ENCODE peak calls at places on chromosomes 2 and 18, in ten cellular contexts. C is heart left ventricle; K is H9; Z is GM10248; A is progenitor cell of endocrine pancreas; X is tibial artery; H is MCF 10A; R is psoas muscle; M is A549; F is activated CD8-positive, alpha-beta T cell treated with anti-CD3 and anti-CD28 coated beads for 36 hours. T is an unnamed sample.

GRCh38 chr18:9971313-9971920 is 57.6 kb downstream of the VAPA start:
- DNase-seq in C (peak), K (peak), Z (peak), A (peak), X (peak), H (peak), R (peak), M (peak), F (peak), T (peak)

GRCh38 chr2:72984172-72984671 is 66.9 kb downstream of the EMX1 start:
- DNase-seq in C (peak), K (no peak), Z (no peak), A (no peak), X (no peak), H (no peak), R (no peak), M (no peak), F (no peak), T (peak)

GRCh38 chr2:169709970-169710369 is 15.7 kb downstream of the PHOSPHO2 start:
- DNase-seq in C (no peak), K (no peak), Z (no peak), A (no peak), X (no peak), H (no peak), R (no peak), M (no peak), F (no peak), T (no peak)

GRCh38 chr2:45941758-45942738 is 290.6 kb downstream of the PRKCE start:
- DNase-seq in C (no peak), K (no peak), Z (no peak), A (no peak), X (no peak), H (no peak), R (no peak), M (no peak), F (no peak), T (no peak)

GRCh38 chr2:234973008-234973407 is 21.2 kb downstream of the SH3BP4 start:
- DNase-seq in C (no peak), K (no peak), Z (no peak), A (no peak), X (no peak), H (no peak), R (no peak), M (no peak), F (no peak), T (no peak)

GRCh38 chr2:45778720-45779171 is 127.3 kb downstream of the PRKCE start:
- DNase-seq in C (peak), K (peak), Z (peak), A (no peak), X (no peak), H (peak), R (peak), M (peak), F (peak), T (no peak)

GRCh38 chr2:169507698-169508097 is 1.8 kb upstream of the KLHL41 start:
- DNase-seq in C (no peak), K (no peak), Z (peak), A (no peak), X (no peak), H (peak), R (no peak), M (peak), F (no peak), T (no peak)

GRCh38 chr2:207945201-207945600 is 80.1 kb downstream of the PLEKHM3 start:
- DNase-seq in C (no peak), K (no peak), Z (no peak), A (no peak), X (no peak), H (no peak), R (no peak), M (no peak), F (no peak), T (no peak)

GRCh38 chr2:40213071-40213470 is 238.8 kb downstream of the SLC8A1 start:
- DNase-seq in C (no peak), K (no peak), Z (no peak), A (no peak), X (no peak), H (peak), R (no peak), M (peak), F (no peak), T (no peak)
- TF ChIP-seq CTCF in C (peak), K (peak), Z (no peak), A (peak), X (no peak), H (peak), R (peak), M (peak), F (no peak), T (peak)

GRCh38 chr2:202005272-202005887 is 28.3 kb upstream of the FZD7 start:
- DNase-seq in C (no peak), K (no peak), Z (peak), A (no peak), X (no peak), H (no peak), R (no peak), M (no peak), F (no peak), T (no peak)

GRCh38 chr2:202009563-202009962 is 24.1 kb upstream of the FZD7 start:
- DNase-seq in C (no peak), K (no peak), Z (no peak), A (no peak), X (no peak), H (no peak), R (no peak), M (no peak), F (no peak), T (no peak)

GRCh38 chr2:202002381-202002780 is 31.3 kb upstream of the FZD7 start:
- DNase-seq in C (no peak), K (no peak), Z (no peak), A (no peak), X (no peak), H (no peak), R (no peak), M (no peak), F (no peak), T (no peak)

GRCh38 chr2:202009019-202009481 is 24.6 kb upstream of the FZD7 start:
- DNase-seq in C (peak), K (no peak), Z (no peak), A (no peak), X (no peak), H (no peak), R (no peak), M (no peak), F (no peak), T (peak)

DNA sequence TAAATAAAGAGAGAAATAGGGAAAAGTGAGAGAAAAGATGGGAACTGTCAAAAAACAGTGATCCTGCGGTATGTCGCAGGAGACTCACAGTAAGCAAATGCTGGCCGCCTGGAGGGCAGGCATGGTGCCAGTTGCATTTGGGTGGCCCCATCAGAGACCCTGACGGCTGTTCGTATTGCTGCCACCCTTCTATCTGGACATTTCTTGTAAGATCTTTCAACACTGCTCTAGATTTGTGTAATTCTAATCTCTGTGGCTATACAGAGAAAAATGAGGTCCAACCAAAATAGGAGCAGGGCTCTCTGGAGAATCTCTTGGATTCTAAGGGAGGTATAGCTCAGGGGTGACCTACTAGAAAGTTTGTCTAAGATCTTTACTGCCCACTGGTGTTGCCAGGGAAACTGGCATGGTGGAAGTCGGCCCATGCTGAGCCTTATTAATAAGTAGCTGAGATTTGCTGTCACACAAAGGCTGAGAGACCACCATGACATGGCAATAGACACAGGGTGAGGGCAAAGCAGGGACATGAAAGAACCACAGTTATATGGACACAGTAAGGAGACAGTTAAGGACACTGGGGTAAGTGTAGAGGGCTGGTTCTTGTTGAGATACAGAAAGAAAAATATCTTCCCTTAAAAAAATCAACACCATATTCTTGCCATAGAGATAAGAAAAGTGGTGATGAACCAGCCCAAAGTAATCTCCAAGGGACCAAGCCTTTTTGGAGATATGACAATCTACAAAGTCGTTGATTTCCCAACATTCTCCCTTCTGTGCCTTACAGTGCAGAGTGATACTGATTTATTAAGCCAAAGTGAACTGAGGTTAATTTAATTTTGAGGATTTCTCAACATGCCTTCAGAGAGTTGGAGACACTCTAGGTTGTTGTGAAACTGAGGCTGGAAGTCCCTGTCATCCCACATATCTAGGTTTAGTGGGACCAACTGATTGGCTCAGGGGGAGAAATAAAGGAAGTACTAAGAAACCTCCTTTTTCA is 26.3 kb upstream of the FZD7 start:
- DNase-seq in C (no peak), K (no peak), Z (no peak), A (no peak), X (peak), H (no peak), R (no peak), M (no peak), F (no peak), T (no peak)
- TF ChIP-seq CTCF in C (no peak), K (no peak), Z (no peak), A (no peak), X (no peak), H (no peak), R (no peak), M (no peak), F (no peak), T (no peak)

GRCh38 chr2:158460632-158461297 is 4.0 kb downstream of the PKP4 start:
- DNase-seq in C (no peak), K (no peak), Z (no peak), A (no peak), X (no peak), H (peak), R (no peak), M (no peak), F (no peak), T (no peak)
- TF ChIP-seq CTCF in C (peak), K (peak), Z (no peak), A (peak), X (no peak), H (peak), R (no peak), M (no peak), F (peak), T (no peak)

DNA sequence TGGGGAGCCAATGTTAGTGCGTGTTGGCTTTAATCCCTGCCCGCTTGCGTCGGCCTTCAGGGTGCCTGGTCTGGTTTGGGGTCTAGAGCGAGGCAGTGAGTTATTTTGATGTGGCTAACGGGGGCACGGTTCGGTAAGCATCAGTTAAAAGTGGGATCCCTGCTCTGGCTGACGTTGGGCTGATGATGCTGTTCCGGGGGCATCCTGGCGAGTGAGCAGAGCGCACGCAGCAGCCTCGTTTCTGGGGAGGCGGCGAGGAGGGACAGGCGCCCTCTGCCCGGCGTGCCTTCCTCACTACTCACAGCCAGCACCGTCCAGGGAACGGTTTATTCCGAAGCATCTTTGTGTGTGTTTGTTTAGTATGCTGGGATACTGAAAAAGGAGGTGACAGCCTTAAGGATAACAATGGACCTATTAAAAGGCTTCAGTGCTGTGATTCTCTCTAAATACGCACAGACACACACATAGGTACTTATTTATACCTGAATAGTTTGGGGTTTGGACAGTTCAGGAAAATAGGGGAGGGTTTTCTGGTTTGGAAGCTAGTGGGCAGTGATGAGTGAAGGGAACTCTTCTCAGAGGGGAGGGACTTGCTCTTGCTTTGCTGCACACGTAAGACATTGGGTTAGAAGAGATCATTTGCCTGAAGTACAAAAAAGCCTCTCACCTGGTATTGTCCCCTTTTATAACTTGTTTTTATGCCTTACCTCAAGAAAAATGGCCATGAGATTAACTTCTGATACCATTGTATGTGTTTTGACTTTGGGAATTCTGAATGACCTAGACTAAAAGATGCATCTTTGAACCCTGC is 2.1 kb downstream of the CRIM1 start:
- DNase-seq in C (peak), K (peak), Z (no peak), A (no peak), X (peak), H (peak), R (peak), M (peak), F (peak), T (peak)
- TF ChIP-seq CTCF in C (peak), K (peak), Z (no peak), A (peak), X (no peak), H (peak), R (peak), M (peak), F (peak), T (peak)

GRCh38 chr2:106931742-106932335 is 45.9 kb upstream of the ST6GAL2 start:
- DNase-seq in C (no peak), K (no peak), Z (no peak), A (no peak), X (no peak), H (no peak), R (no peak), M (no peak), F (no peak), T (no peak)

GRCh38 chr2:106932644-106933043 is 46.7 kb upstream of the ST6GAL2 start:
- DNase-seq in C (no peak), K (no peak), Z (no peak), A (no peak), X (no peak), H (no peak), R (no peak), M (peak), F (no peak), T (no peak)
- TF ChIP-seq CTCF in C (no peak), K (peak), Z (no peak), A (no peak), X (no peak), H (no peak), R (no peak), M (no peak), F (no peak), T (no peak)

GRCh38 chr18:36708366-36708765 is 120.4 kb downstream of the TPGS2 start:
- DNase-seq in C (no peak), K (no peak), Z (no peak), A (no peak), X (no peak), H (no peak), R (no peak), M (no peak), F (no peak), T (no peak)
- TF ChIP-seq CTCF in C (no peak), K (no peak), Z (no peak), A (no peak), X (no peak), H (no peak), R (no peak), M (no peak), F (no peak), T (no peak)

GRCh38 chr2:75241696-75242095 is 42.4 kb upstream of the TACR1 start:
- DNase-seq in C (no peak), K (no peak), Z (no peak), A (no peak), X (no peak), H (peak), R (no peak), M (peak), F (no peak), T (no peak)
- TF ChIP-seq CTCF in C (no peak), K (peak), Z (peak), A (no peak), X (no peak), H (no peak), R (no peak), M (no peak), F (no peak), T (no peak)

DNA sequence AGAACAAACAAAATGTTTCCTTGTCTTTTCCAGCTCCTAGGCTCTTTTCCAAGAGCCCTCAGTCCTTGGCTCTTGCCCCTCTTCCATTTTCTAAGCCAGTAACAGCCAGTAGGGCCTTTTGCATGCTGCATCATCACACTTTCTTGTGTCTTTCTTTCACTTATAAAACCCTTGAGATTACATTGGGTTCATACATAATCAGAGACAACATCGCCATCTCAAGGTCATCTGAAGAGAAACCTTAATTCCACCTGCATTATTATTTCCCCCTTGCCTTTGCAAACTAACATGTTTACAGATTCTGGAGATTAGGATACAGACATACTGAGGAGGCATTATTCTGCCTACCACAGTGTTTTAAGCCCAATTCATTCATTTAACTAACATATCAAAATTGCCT is 697.3 kb downstream of the TRIB2 start:
- DNase-seq in C (no peak), K (no peak), Z (no peak), A (no peak), X (no peak), H (peak), R (no peak), M (no peak), F (no peak), T (no peak)
- TF ChIP-seq CTCF in C (no peak), K (peak), Z (no peak), A (no peak), X (no peak), H (no peak), R (no peak), M (no peak), F (no peak), T (no peak)

T was measured in dorsolateral prefrontal cortex.